ENCODE peak calls at places on chromosomes 6 and 20, in eight cellular contexts. One of them, this sample, is unnamed.

GRCh38 chr6:159036673-159037072 is 8.1 kb downstream of the TAGAP start:
- DNase-seq in small intestine: no peak
- DNase-seq in stimulated activated CD8-positive, alpha-beta memory T cell treated with anti-CD3 and anti-CD28 coated beads, Interleukin-15, amount 100 ng/mL, for 48 hours: no peak
- DNase-seq in COLO829: no peak
- DNase-seq in lower leg skin: no peak
- DNase-seq in CD8-positive, alpha-beta T cell: no peak
- DNase-seq in H1: no peak
- DNase-seq in amniotic stem cell: no peak
- DNase-seq in this sample: no peak

GRCh38 chr6:113328886-113329381 is 528.2 kb upstream of the MARCKS start:
- DNase-seq in small intestine: no peak
- DNase-seq in stimulated activated CD8-positive, alpha-beta memory T cell treated with anti-CD3 and anti-CD28 coated beads, Interleukin-15, amount 100 ng/mL, for 48 hours: no peak
- DNase-seq in COLO829: peak
- DNase-seq in lower leg skin: no peak
- DNase-seq in CD8-positive, alpha-beta T cell: no peak
- DNase-seq in H1: no peak
- DNase-seq in amniotic stem cell: no peak
- DNase-seq in this sample: no peak

GRCh38 chr20:62946918-62947317 is 5.6 kb upstream of the SLC17A9 start:
- DNase-seq in small intestine: peak
- DNase-seq in stimulated activated CD8-positive, alpha-beta memory T cell treated with anti-CD3 and anti-CD28 coated beads, Interleukin-15, amount 100 ng/mL, for 48 hours: no peak
- DNase-seq in COLO829: no peak
- DNase-seq in lower leg skin: no peak
- DNase-seq in CD8-positive, alpha-beta T cell: no peak
- DNase-seq in H1: no peak
- DNase-seq in amniotic stem cell: no peak
- DNase-seq in this sample: no peak

GRCh38 chr6:161476711-161477110 is 202.8 kb upstream of the AGPAT4 start:
- DNase-seq in small intestine: no peak
- DNase-seq in stimulated activated CD8-positive, alpha-beta memory T cell treated with anti-CD3 and anti-CD28 coated beads, Interleukin-15, amount 100 ng/mL, for 48 hours: no peak
- DNase-seq in COLO829: no peak
- DNase-seq in lower leg skin: no peak
- DNase-seq in CD8-positive, alpha-beta T cell: no peak
- DNase-seq in H1: no peak
- DNase-seq in amniotic stem cell: no peak
- DNase-seq in this sample: no peak

GRCh38 chr20:840858-841567 is 7.5 kb downstream of the FAM110A start:
- DNase-seq in small intestine: peak
- DNase-seq in stimulated activated CD8-positive, alpha-beta memory T cell treated with anti-CD3 and anti-CD28 coated beads, Interleukin-15, amount 100 ng/mL, for 48 hours: no peak
- DNase-seq in COLO829: no peak
- DNase-seq in lower leg skin: no peak
- DNase-seq in CD8-positive, alpha-beta T cell: no peak
- DNase-seq in H1: peak
- DNase-seq in amniotic stem cell: no peak
- DNase-seq in this sample: no peak

GRCh38 chr6:21885101-21885500 is 291.6 kb downstream of the SOX4 start:
- DNase-seq in small intestine: no peak
- DNase-seq in stimulated activated CD8-positive, alpha-beta memory T cell treated with anti-CD3 and anti-CD28 coated beads, Interleukin-15, amount 100 ng/mL, for 48 hours: no peak
- DNase-seq in COLO829: peak
- DNase-seq in lower leg skin: no peak
- DNase-seq in CD8-positive, alpha-beta T cell: no peak
- DNase-seq in H1: no peak
- DNase-seq in amniotic stem cell: no peak
- DNase-seq in this sample: no peak

GRCh38 chr20:45138451-45139300 is 14.4 kb upstream of the WFDC12 start:
- DNase-seq in small intestine: peak
- DNase-seq in stimulated activated CD8-positive, alpha-beta memory T cell treated with anti-CD3 and anti-CD28 coated beads, Interleukin-15, amount 100 ng/mL, for 48 hours: peak
- DNase-seq in COLO829: peak
- DNase-seq in lower leg skin: no peak
- DNase-seq in CD8-positive, alpha-beta T cell: no peak
- DNase-seq in H1: peak
- DNase-seq in amniotic stem cell: no peak
- DNase-seq in this sample: peak

GRCh38 chr6:34370371-34370770 is 22.1 kb downstream of the NUDT3 start:
- DNase-seq in small intestine: no peak
- DNase-seq in stimulated activated CD8-positive, alpha-beta memory T cell treated with anti-CD3 and anti-CD28 coated beads, Interleukin-15, amount 100 ng/mL, for 48 hours: no peak
- DNase-seq in COLO829: no peak
- DNase-seq in lower leg skin: peak
- DNase-seq in CD8-positive, alpha-beta T cell: no peak
- DNase-seq in H1: no peak
- DNase-seq in amniotic stem cell: no peak
- DNase-seq in this sample: no peak

GRCh38 chr6:71676298-71676697 is 210.1 kb upstream of the RIMS1 start:
- DNase-seq in small intestine: no peak
- DNase-seq in stimulated activated CD8-positive, alpha-beta memory T cell treated with anti-CD3 and anti-CD28 coated beads, Interleukin-15, amount 100 ng/mL, for 48 hours: no peak
- DNase-seq in COLO829: no peak
- DNase-seq in lower leg skin: no peak
- DNase-seq in CD8-positive, alpha-beta T cell: no peak
- DNase-seq in H1: no peak
- DNase-seq in amniotic stem cell: no peak
- DNase-seq in this sample: no peak

GRCh38 chr6:36911946-36912555 is 26.3 kb downstream of the C6orf89 start:
- DNase-seq in small intestine: no peak
- DNase-seq in stimulated activated CD8-positive, alpha-beta memory T cell treated with anti-CD3 and anti-CD28 coated beads, Interleukin-15, amount 100 ng/mL, for 48 hours: peak
- DNase-seq in COLO829: no peak
- DNase-seq in lower leg skin: no peak
- DNase-seq in CD8-positive, alpha-beta T cell: peak
- DNase-seq in H1: no peak
- DNase-seq in amniotic stem cell: no peak
- DNase-seq in this sample: no peak